ENCODE peak calls at places on chromosomes 5 and 9, in four cellular contexts. H is GM12878, V is SK-N-SH, B is K562. G is an unnamed sample.

GRCh38 chr5:151042453-151043093 is 22.2 kb downstream of the GPX3 start:
- DNase-seq in H (no peak), V (no peak), B (no peak), G (no peak)

GRCh38 chr5:124628721-124629596 is 117.5 kb downstream of the ZNF608 start:
- DNase-seq in H (no peak), V (no peak), B (peak; percentile 94), G (peak; percentile 67)

GRCh38 chr9:97292200-97292599 is 15.3 kb upstream of the CCDC180 start:
- DNase-seq in H (no peak), V (no peak), B (no peak), G (no peak)

GRCh38 chr5:149938272-149938671 is 6.3 kb downstream of the PDE6A start:
- DNase-seq in H (no peak), V (no peak), B (peak; percentile 48), G (no peak)

GRCh38 chr9:91359083-91359482 is 2.6 kb downstream of the AUH start:
- DNase-seq in H (peak; percentile 16), V (no peak), B (no peak), G (no peak)

GRCh38 chr5:174608631-174609097 is 115.7 kb upstream of the MSX2 start:
- DNase-seq in H (no peak), V (peak; percentile 42), B (no peak), G (no peak)

GRCh38 chr5:112907166-112907611 is 14.8 kb downstream of the REEP5 start:
- DNase-seq in H (no peak), V (no peak), B (no peak), G (no peak)

GRCh38 chr9:7879551-7880245 is 80.1 kb upstream of the DMAC1 start:
- DNase-seq in H (no peak), V (no peak), B (no peak), G (no peak)

DNA sequence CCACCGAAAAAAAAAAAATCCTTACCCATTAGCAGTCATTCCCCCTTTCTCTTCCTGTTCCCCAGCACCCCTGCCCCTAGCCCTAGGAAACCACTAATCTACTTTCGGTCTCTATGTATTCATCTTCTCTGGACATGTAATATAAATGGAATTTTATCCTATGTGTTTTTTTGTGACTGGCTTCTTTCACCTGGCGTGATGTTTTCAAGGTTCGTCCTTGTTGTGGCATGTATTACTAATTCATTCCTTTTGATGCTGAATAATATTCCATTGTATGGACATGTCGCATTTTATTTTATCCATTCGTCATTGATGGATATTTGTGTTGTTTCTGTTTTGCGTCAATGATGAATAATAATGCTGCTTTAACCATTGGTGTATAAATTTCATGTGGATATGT is 42.8 kb upstream of the SH3GL2 start:
- DNase-seq in H (no peak), V (no peak), B (no peak), G (no peak)
- TF ChIP-seq FOXM1 in H (no peak), V (no peak), B (no peak), G (no peak)

DNA sequence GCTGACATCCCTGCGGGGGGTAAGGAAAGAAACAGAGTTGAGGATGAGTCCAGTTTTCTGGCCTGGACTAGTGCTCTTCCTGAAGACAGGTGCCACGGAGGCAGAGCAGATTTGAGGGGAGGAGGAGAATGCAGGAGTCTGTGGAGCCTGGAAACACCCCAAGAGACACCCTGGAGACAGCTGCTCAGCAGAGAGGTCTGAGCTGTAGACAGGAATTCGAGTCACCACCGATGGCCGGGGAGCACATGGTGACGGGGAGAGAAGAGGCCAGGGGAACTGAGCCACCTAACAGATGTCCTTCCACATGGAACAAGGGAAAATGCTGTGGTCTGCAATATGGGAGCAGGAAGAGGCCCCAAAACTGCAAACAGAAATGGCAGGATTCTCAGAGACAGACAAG is 22.9 kb downstream of the CPLX2 start:
- DNase-seq in H (no peak), V (no peak), B (no peak), G (no peak)
- TF ChIP-seq FOXM1 in H (no peak), V (no peak), B (no peak), G (no peak)

GRCh38 chr5:395921-396714 is 46.9 kb upstream of the EXOC3 start:
- DNase-seq in H (no peak), V (peak; percentile 32), B (no peak), G (no peak)

GRCh38 chr5:393846-394275 is 49.1 kb upstream of the EXOC3 start:
- DNase-seq in H (no peak), V (no peak), B (no peak), G (no peak)

GRCh38 chr5:394671-395155 is 48.3 kb upstream of the EXOC3 start:
- DNase-seq in H (no peak), V (peak; percentile 17), B (no peak), G (no peak)

GRCh38 chr5:396715-397032 is 46.3 kb upstream of the EXOC3 start:
- DNase-seq in H (no peak), V (no peak), B (no peak), G (no peak)

DNA sequence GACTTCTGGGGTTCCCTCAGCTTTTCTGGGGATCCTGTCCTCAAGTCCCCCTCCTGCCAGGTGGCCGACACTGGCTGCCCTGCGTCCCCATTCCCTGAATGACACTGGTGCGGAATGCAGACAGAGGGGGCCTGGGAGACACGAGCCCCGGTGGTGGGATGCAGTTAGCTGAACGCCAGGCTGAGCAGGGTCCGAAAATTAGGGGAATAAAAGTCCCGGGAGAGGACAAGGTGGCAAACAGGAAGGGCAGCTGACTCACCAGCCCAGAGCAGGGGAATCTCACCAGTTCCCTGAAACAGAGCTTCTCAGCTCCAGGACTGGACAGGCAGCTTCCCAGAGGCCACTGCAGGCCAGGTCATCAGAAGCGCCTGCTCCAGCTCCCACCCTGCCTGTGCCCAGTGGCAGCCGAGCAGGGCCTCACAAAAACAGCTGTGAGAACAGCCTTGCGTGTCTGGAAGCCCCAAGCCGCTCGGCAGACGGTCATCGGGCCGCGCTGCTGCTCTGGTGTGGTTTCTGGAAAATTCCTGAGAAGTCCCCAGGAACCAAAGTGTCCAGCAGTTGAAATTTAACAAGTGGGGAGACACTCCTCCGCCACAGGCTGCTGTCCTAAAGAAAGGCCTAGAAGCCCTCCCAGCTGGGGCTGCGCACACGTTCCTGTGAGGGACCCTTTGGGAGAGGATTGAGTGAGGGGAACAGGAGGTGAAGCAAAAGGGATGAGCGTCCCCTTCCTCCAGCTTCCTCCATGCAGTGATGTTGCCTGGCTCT is 47.6 kb upstream of the EXOC3 start:
- DNase-seq in H (no peak), V (peak; percentile 48), B (no peak), G (no peak)
- TF ChIP-seq FOXM1 in H (no peak), V (no peak), B (no peak), G (no peak)

DNA sequence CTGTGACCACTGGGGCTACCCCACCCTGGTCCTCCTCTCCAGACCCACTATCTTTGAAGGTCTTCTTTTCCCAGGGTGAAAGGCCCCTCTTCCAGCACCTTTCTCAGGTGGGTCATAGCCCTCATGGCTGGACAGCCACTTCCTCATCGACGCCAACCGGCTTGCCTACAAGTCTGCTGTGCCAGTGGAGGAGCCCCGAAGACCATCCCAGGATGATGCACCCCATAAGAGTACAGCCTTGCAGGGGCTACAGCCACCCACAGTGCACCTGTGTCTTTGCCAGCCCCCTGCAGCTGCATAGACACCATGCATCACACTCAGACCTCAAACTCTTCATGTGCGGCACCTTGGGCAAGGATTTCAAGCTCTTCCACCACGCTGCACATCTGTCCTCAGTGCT is 173.3 kb downstream of the SLF1 start:
- DNase-seq in H (no peak), V (no peak), B (no peak), G (no peak)
- TF ChIP-seq FOXM1 in H (no peak), V (no peak), B (no peak), G (no peak)

GRCh38 chr5:60740322-60740721 is 40.4 kb upstream of the DEPDC1B start:
- DNase-seq in H (no peak), V (no peak), B (no peak), G (no peak)

GRCh38 chr5:60738461-60738860 is 38.5 kb upstream of the DEPDC1B start:
- DNase-seq in H (peak; percentile 7), V (no peak), B (no peak), G (no peak)

GRCh38 chr5:60744682-60745081 is 44.7 kb upstream of the DEPDC1B start:
- DNase-seq in H (no peak), V (no peak), B (no peak), G (no peak)

GRCh38 chr5:60743511-60744314 is 43.7 kb upstream of the DEPDC1B start:
- DNase-seq in H (no peak), V (no peak), B (no peak), G (no peak)
- TF ChIP-seq FOXM1 in H (no peak), V (no peak), B (no peak), G (no peak)

GRCh38 chr5:55921617-55922016 is 70.5 kb downstream of the IL31RA start:
- DNase-seq in H (no peak), V (no peak), B (no peak), G (no peak)

GRCh38 chr5:55923873-55924500 is 70.8 kb downstream of the IL6ST start:
- DNase-seq in H (no peak), V (no peak), B (no peak), G (no peak)

GRCh38 chr5:55925181-55925580 is 69.6 kb downstream of the IL6ST start:
- DNase-seq in H (no peak), V (no peak), B (no peak), G (no peak)

GRCh38 chr5:55924744-55925143 is 70.0 kb downstream of the IL6ST start:
- DNase-seq in H (no peak), V (no peak), B (no peak), G (no peak)

DNA sequence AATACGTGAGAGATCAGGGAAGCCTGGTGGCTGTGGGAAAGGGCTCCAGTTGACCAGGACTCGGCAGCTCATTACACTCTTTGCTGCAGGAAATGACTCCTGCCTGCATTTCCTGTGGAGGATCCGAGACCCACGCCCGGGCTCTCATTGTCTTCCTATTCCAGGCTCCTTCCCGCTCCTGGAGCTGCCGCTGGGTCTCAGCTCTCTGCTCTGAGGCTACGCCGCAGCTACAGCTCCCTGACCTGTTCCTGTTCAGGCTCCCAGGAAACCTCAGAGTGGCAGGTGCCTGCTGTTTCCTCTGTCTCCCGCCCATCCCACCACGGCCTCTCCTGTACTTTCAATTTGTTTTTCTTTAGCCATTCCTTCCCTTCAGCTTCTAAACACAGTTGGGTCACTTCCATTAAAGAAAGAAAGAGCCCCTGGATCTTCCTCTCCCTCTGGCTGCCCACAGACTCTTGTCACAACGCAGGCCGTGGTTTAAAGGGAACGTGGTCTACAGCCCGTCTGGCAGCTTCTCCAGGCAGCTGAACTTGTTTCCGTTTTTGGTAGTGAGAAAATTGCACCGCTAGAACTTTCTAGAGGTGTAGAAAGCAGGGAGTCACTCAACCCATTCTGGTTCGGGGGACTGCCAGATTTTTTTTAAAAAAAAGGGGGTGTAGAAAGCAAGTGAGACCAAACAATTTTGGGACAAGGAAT is 71.4 kb downstream of the IL6ST start:
- DNase-seq in H (no peak), V (no peak), B (no peak), G (no peak)
- TF ChIP-seq FOXM1 in H (no peak), V (no peak), B (no peak), G (no peak)

DNA sequence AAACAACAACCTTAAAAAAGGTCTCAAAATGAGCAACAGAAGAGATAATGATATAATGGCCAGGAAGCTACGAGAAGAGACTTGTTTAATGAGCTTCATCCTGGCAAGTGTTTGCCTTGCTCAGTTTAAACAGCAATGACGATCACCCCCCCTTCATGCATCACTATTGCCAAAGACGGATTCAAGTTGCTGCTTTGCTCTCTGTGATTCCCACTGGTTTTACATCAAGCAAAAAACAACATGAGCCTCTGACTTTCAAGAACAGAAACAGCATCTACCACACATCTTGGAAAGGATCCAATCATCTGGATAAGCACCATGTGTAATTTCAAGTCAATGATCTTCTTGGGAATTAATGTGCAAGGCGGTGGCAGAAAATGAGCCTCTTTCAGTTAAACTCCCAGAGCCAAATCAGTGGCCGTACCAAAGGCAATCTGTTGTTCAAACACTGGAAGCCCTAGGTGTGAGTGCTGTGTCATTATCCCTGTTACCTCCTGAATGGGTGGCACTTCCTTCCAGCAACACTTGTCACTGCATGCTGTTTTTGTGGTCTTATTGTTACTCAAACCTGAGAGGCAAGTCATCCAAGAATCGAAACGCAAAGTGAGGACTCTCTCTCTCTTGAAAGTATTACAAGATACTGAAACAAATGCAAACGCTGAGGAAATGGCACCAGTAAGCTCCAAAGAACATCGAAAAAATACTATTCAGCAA is 72.9 kb downstream of the MED27 start:
- DNase-seq in H (peak; percentile 67), V (no peak), B (no peak), G (no peak)
- TF ChIP-seq FOXM1 in H (peak; percentile 89), V (no peak), B (no peak), G (no peak)